ENCODE peak calls at places on chromosomes 13 and 19, in six cellular contexts. One of them, this sample, is unnamed.

GRCh38 chr13:53250272-53250875 is 221.8 kb downstream of the OLFM4 start:
- DNase-seq in tibial nerve: no peak
- DNase-seq in CD8-positive, alpha-beta T cell: no peak
- DNase-seq in SJSA1: peak; percentile 36
- DNase-seq in psoas muscle: no peak
- DNase-seq in HCT116: peak; percentile 56
- DNase-seq in this sample: no peak

GRCh38 chr13:77985866-77986636 is 67.4 kb upstream of the EDNRB start:
- DNase-seq in SJSA1: no peak
- DNase-seq in tibial nerve: no peak
- DNase-seq in CD8-positive, alpha-beta T cell: no peak
- DNase-seq in HCT116: no peak
- DNase-seq in psoas muscle: no peak
- DNase-seq in this sample: no peak

GRCh38 chr13:27043013-27043412 is 128.6 kb downstream of the USP12 start:
- DNase-seq in SJSA1: peak; percentile 74
- DNase-seq in HCT116: peak; percentile 83
- DNase-seq in tibial nerve: no peak
- DNase-seq in CD8-positive, alpha-beta T cell: no peak
- DNase-seq in psoas muscle: no peak
- DNase-seq in this sample: peak; percentile 72

GRCh38 chr13:23808803-23809202 is 80.4 kb downstream of the MIPEP start:
- DNase-seq in HCT116: no peak
- DNase-seq in tibial nerve: no peak
- DNase-seq in psoas muscle: no peak
- DNase-seq in SJSA1: no peak
- DNase-seq in CD8-positive, alpha-beta T cell: no peak
- DNase-seq in this sample: no peak

GRCh38 chr13:67186985-67187569 is 43.1 kb downstream of the PCDH9 start:
- DNase-seq in SJSA1: no peak
- DNase-seq in CD8-positive, alpha-beta T cell: no peak
- DNase-seq in HCT116: no peak
- DNase-seq in psoas muscle: no peak
- DNase-seq in tibial nerve: no peak
- DNase-seq in this sample: no peak

GRCh38 chr13:42239644-42240043 is 32.3 kb upstream of the AKAP11 start:
- DNase-seq in CD8-positive, alpha-beta T cell: no peak
- DNase-seq in SJSA1: peak; percentile 6
- DNase-seq in tibial nerve: no peak
- DNase-seq in psoas muscle: no peak
- DNase-seq in HCT116: no peak
- DNase-seq in this sample: no peak

GRCh38 chr13:24741016-24741662 is 22.8 kb upstream of the RNF17 start:
- DNase-seq in psoas muscle: no peak
- DNase-seq in HCT116: no peak
- DNase-seq in CD8-positive, alpha-beta T cell: no peak
- DNase-seq in SJSA1: no peak
- DNase-seq in tibial nerve: no peak
- DNase-seq in this sample: no peak

GRCh38 chr13:66585669-66586203 is 644.4 kb downstream of the PCDH9 start:
- DNase-seq in SJSA1: no peak
- DNase-seq in psoas muscle: no peak
- DNase-seq in CD8-positive, alpha-beta T cell: no peak
- DNase-seq in HCT116: no peak
- DNase-seq in tibial nerve: no peak
- DNase-seq in this sample: no peak

GRCh38 chr19:52188822-52189744 is 769 bp upstream of the PPP2R1A start:
- DNase-seq in psoas muscle: peak; percentile 79
- DNase-seq in tibial nerve: no peak
- DNase-seq in CD8-positive, alpha-beta T cell: no peak
- DNase-seq in SJSA1: no peak
- DNase-seq in HCT116: no peak
- DNase-seq in this sample: no peak

GRCh38 chr19:7982103-7982502 is 23.3 kb downstream of the ELAVL1 start:
- DNase-seq in SJSA1: no peak
- DNase-seq in psoas muscle: no peak
- DNase-seq in HCT116: no peak
- DNase-seq in tibial nerve: no peak
- DNase-seq in CD8-positive, alpha-beta T cell: no peak
- DNase-seq in this sample: no peak

GRCh38 chr19:49151339-49152217 is 3.6 kb downstream of the HRC start:
- DNase-seq in HCT116: peak; percentile 98
- DNase-seq in psoas muscle: peak; percentile 80
- DNase-seq in SJSA1: no peak
- DNase-seq in tibial nerve: no peak
- DNase-seq in CD8-positive, alpha-beta T cell: peak; percentile 45
- DNase-seq in this sample: peak; percentile 80

GRCh38 chr13:91046715-91047327 is 300.7 kb upstream of the MIR17HG start:
- DNase-seq in psoas muscle: no peak
- DNase-seq in tibial nerve: no peak
- DNase-seq in HCT116: no peak
- DNase-seq in SJSA1: no peak
- DNase-seq in CD8-positive, alpha-beta T cell: no peak
- DNase-seq in this sample: no peak

GRCh38 chr19:35882074-35882832 is 13.9 kb downstream of the APLP1 start:
- DNase-seq in tibial nerve: no peak
- DNase-seq in SJSA1: peak; percentile 60
- DNase-seq in HCT116: peak; percentile 67
- DNase-seq in CD8-positive, alpha-beta T cell: no peak
- DNase-seq in psoas muscle: no peak
- DNase-seq in this sample: no peak

GRCh38 chr19:14347999-14348889 is 33.0 kb upstream of the ADGRE5 start:
- DNase-seq in CD8-positive, alpha-beta T cell: peak; percentile 60
- DNase-seq in SJSA1: peak; percentile 55
- DNase-seq in psoas muscle: peak; percentile 60
- DNase-seq in HCT116: no peak
- DNase-seq in tibial nerve: no peak
- DNase-seq in this sample: no peak

GRCh38 chr19:33024398-33024797 is 40.3 kb downstream of the RHPN2 start:
- DNase-seq in psoas muscle: no peak
- DNase-seq in HCT116: peak; percentile 51
- DNase-seq in tibial nerve: no peak
- DNase-seq in SJSA1: no peak
- DNase-seq in CD8-positive, alpha-beta T cell: no peak
- DNase-seq in this sample: no peak

GRCh38 chr19:33500991-33501390 is 20.6 kb downstream of the PEPD start:
- DNase-seq in psoas muscle: no peak
- DNase-seq in CD8-positive, alpha-beta T cell: no peak
- DNase-seq in HCT116: no peak
- DNase-seq in tibial nerve: no peak
- DNase-seq in SJSA1: no peak
- DNase-seq in this sample: no peak

GRCh38 chr13:98782654-98783053 is 30.2 kb upstream of the SLC15A1 start:
- DNase-seq in psoas muscle: no peak
- DNase-seq in HCT116: no peak
- DNase-seq in CD8-positive, alpha-beta T cell: no peak
- DNase-seq in tibial nerve: no peak
- DNase-seq in SJSA1: no peak
- DNase-seq in this sample: no peak

GRCh38 chr13:27967736-27968315 is 1.3 kb downstream of the CDX2 start:
- DNase-seq in SJSA1: no peak
- DNase-seq in CD8-positive, alpha-beta T cell: no peak
- DNase-seq in HCT116: no peak
- DNase-seq in psoas muscle: no peak
- DNase-seq in tibial nerve: no peak
- DNase-seq in this sample: no peak

GRCh38 chr19:55283548-55284393 is at the start of gene BRSK1:
- DNase-seq in tibial nerve: no peak
- DNase-seq in CD8-positive, alpha-beta T cell: peak; percentile 61
- DNase-seq in HCT116: peak; percentile 26
- DNase-seq in psoas muscle: peak; percentile 43
- DNase-seq in SJSA1: no peak
- DNase-seq in this sample: peak; percentile 83

GRCh38 chr13:50387124-50387581 is 371.9 kb downstream of the KCNRG start:
- DNase-seq in SJSA1: no peak
- DNase-seq in psoas muscle: peak; percentile 61
- DNase-seq in HCT116: no peak
- DNase-seq in CD8-positive, alpha-beta T cell: peak; percentile 44
- DNase-seq in tibial nerve: peak; percentile 53
- DNase-seq in this sample: peak; percentile 65

GRCh38 chr13:23956106-23956505 is 58.8 kb upstream of the C1QTNF9B start:
- DNase-seq in HCT116: peak; percentile 31
- DNase-seq in CD8-positive, alpha-beta T cell: no peak
- DNase-seq in psoas muscle: no peak
- DNase-seq in SJSA1: no peak
- DNase-seq in tibial nerve: no peak
- DNase-seq in this sample: no peak

GRCh38 chr19:49512970-49513745 is 697 bp downstream of the FCGRT start:
- DNase-seq in tibial nerve: peak; percentile 54
- DNase-seq in HCT116: no peak
- DNase-seq in SJSA1: no peak
- DNase-seq in CD8-positive, alpha-beta T cell: no peak
- DNase-seq in psoas muscle: peak; percentile 66
- DNase-seq in this sample: no peak

GRCh38 chr13:24931450-24932217 is 164.3 kb upstream of the PABPC3 start:
- DNase-seq in HCT116: no peak
- DNase-seq in CD8-positive, alpha-beta T cell: no peak
- DNase-seq in psoas muscle: no peak
- DNase-seq in SJSA1: no peak
- DNase-seq in tibial nerve: no peak
- DNase-seq in this sample: no peak

GRCh38 chr13:90015565-90016507 is 1331.7 kb upstream of the MIR17HG start:
- DNase-seq in CD8-positive, alpha-beta T cell: no peak
- DNase-seq in SJSA1: peak; percentile 4
- DNase-seq in tibial nerve: no peak
- DNase-seq in HCT116: no peak
- DNase-seq in psoas muscle: no peak
- DNase-seq in this sample: no peak
- H3K4me3 ChIP-seq in CD8-positive, alpha-beta T cell: no peak overlapping the region
- H3K4me3 ChIP-seq in SJSA1: no peak overlapping the region
- H3K4me3 ChIP-seq in tibial nerve: no peak overlapping the region
- H3K4me3 ChIP-seq in HCT116: no peak overlapping the region
- H3K4me3 ChIP-seq in psoas muscle: no peak overlapping the region
- H3K4me3 ChIP-seq in this sample: no peak overlapping the region

GRCh38 chr19:16327131-16327450 is 2.5 kb downstream of the KLF2 start:
- DNase-seq in SJSA1: no peak
- DNase-seq in tibial nerve: no peak
- DNase-seq in psoas muscle: no peak
- DNase-seq in HCT116: no peak
- DNase-seq in CD8-positive, alpha-beta T cell: no peak
- DNase-seq in this sample: no peak

GRCh38 chr19:16324384-16325160 is at the start of gene KLF2:
- DNase-seq in HCT116: peak; percentile 63
- DNase-seq in CD8-positive, alpha-beta T cell: peak; percentile 95
- DNase-seq in SJSA1: peak; percentile 85
- DNase-seq in psoas muscle: peak; percentile 96
- DNase-seq in tibial nerve: peak; percentile 91
- DNase-seq in this sample: peak; percentile 97

GRCh38 chr19:16325161-16325527 is 518 bp downstream of the KLF2 start:
- DNase-seq in SJSA1: no peak
- DNase-seq in tibial nerve: no peak
- DNase-seq in HCT116: no peak
- DNase-seq in CD8-positive, alpha-beta T cell: peak; percentile 35
- DNase-seq in psoas muscle: peak; percentile 66
- DNase-seq in this sample: no peak

GRCh38 chr19:16326401-16327130 is 1.9 kb downstream of the KLF2 start:
- DNase-seq in tibial nerve: no peak
- DNase-seq in CD8-positive, alpha-beta T cell: peak; percentile 64
- DNase-seq in SJSA1: peak; percentile 59
- DNase-seq in HCT116: no peak
- DNase-seq in psoas muscle: peak; percentile 40
- DNase-seq in this sample: no peak

GRCh38 chr19:16325671-16326400 is 1.2 kb downstream of the KLF2 start:
- DNase-seq in SJSA1: no peak
- DNase-seq in psoas muscle: peak; percentile 49
- DNase-seq in tibial nerve: no peak
- DNase-seq in HCT116: no peak
- DNase-seq in CD8-positive, alpha-beta T cell: peak; percentile 80
- DNase-seq in this sample: no peak
- H3K27ac ChIP-seq in SJSA1: peak overlapping the region; percentile 49
- H3K27ac ChIP-seq in psoas muscle: peak overlapping the region; percentile 91
- H3K27ac ChIP-seq in tibial nerve: peak overlapping the region; percentile 88
- H3K27ac ChIP-seq in HCT116: peak overlapping the region; percentile 79
- H3K27ac ChIP-seq in CD8-positive, alpha-beta T cell: peak overlapping the region; percentile 99
- H3K27ac ChIP-seq in this sample: peak overlapping the region; percentile 86

GRCh38 chr19:10289836-10290438 is at the start of gene ICAM5:
- DNase-seq in SJSA1: no peak
- DNase-seq in psoas muscle: no peak
- DNase-seq in HCT116: peak; percentile 57
- DNase-seq in tibial nerve: no peak
- DNase-seq in CD8-positive, alpha-beta T cell: peak; percentile 35
- DNase-seq in this sample: no peak
- H3K4me1 ChIP-seq in SJSA1: peaks cover 42% of the 10 kb centered on the region
- H3K4me1 ChIP-seq in psoas muscle: peaks cover 43% of the 10 kb centered on the region
- H3K4me1 ChIP-seq in HCT116: peaks cover 60% of the 10 kb centered on the region
- H3K4me1 ChIP-seq in tibial nerve: peaks cover 81% of the 10 kb centered on the region
- H3K4me1 ChIP-seq in CD8-positive, alpha-beta T cell: peaks cover 79% of the 10 kb centered on the region
- H3K4me1 ChIP-seq in this sample: peaks cover 34% of the 10 kb centered on the region

GRCh38 chr19:39509233-39509632 is 5.7 kb upstream of the SELENOV start:
- DNase-seq in tibial nerve: no peak
- DNase-seq in SJSA1: no peak
- DNase-seq in CD8-positive, alpha-beta T cell: no peak
- DNase-seq in psoas muscle: no peak
- DNase-seq in HCT116: no peak
- DNase-seq in this sample: no peak

GRCh38 chr19:39507715-39508364 is 7.1 kb upstream of the SELENOV start:
- DNase-seq in SJSA1: no peak
- DNase-seq in CD8-positive, alpha-beta T cell: no peak
- DNase-seq in psoas muscle: no peak
- DNase-seq in tibial nerve: no peak
- DNase-seq in HCT116: no peak
- DNase-seq in this sample: no peak

GRCh38 chr19:39508629-39509028 is 6.3 kb upstream of the SELENOV start:
- DNase-seq in SJSA1: no peak
- DNase-seq in tibial nerve: no peak
- DNase-seq in CD8-positive, alpha-beta T cell: no peak
- DNase-seq in psoas muscle: no peak
- DNase-seq in HCT116: no peak
- DNase-seq in this sample: no peak

GRCh38 chr19:39506598-39506943 is 7.8 kb downstream of the DLL3 start:
- DNase-seq in HCT116: no peak
- DNase-seq in tibial nerve: no peak
- DNase-seq in CD8-positive, alpha-beta T cell: no peak
- DNase-seq in psoas muscle: no peak
- DNase-seq in SJSA1: no peak
- DNase-seq in this sample: no peak

DNA sequence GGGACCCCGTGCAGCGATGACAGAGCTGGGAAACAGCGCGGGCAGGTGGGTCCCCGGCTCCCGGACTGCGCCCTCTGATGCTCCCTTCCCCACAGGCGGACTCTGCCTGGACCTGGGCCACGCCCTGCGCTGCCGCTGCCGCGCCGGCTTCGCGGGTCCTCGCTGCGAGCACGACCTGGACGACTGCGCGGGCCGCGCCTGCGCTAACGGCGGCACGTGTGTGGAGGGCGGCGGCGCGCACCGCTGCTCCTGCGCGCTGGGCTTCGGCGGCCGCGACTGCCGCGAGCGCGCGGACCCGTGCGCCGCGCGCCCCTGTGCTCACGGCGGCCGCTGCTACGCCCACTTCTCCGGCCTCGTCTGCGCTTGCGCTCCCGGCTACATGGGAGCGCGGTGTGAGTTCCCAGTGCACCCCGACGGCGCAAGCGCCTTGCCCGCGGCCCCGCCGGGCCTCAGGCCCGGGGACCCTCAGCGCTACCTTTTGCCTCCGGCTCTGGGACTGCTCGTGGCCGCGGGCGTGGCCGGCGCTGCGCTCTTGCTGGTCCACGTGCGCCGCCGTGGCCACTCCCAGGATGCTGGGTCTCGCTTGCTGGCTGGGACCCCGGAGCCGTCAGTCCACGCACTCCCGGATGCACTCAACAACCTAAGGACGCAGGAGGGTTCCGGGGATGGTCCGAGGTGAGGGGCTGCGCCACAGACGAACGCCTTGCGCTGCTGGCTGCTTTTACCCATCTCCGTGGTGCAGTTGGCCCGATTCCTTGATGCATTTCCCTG is 7.8 kb upstream of the SELENOV start:
- DNase-seq in HCT116: no peak
- DNase-seq in psoas muscle: no peak
- DNase-seq in CD8-positive, alpha-beta T cell: peak; percentile 44
- DNase-seq in tibial nerve: no peak
- DNase-seq in SJSA1: peak; percentile 21
- DNase-seq in this sample: no peak
- H3K4me3 ChIP-seq in HCT116: no peak overlapping the region
- H3K4me3 ChIP-seq in psoas muscle: peak overlapping the region; percentile 58
- H3K4me3 ChIP-seq in CD8-positive, alpha-beta T cell: peak overlapping the region; percentile 62
- H3K4me3 ChIP-seq in tibial nerve: peak overlapping the region; percentile 41
- H3K4me3 ChIP-seq in SJSA1: peak overlapping the region; percentile 35
- H3K4me3 ChIP-seq in this sample: peak overlapping the region; percentile 33

This sample was measured in ascending aorta.